ENCODE peak calls at places on chromosomes 7 and 10, in four cellular contexts. I, U, W and V are unnamed samples.

GRCh38 chr10:80664071-80664680 is 126.5 kb downstream of the SH2D4B start:
- DNase-seq in W (no peak), I (peak), U (peak), V (no peak)

GRCh38 chr7:139231513-139232376 is 708 bp downstream of the UBN2 start:
- DNase-seq in U (peak), W (no peak), I (peak), V (no peak)

GRCh38 chr7:141663081-141663510 is 38.9 kb downstream of the DENND11 start:
- DNase-seq in W (no peak), U (no peak), I (no peak), V (no peak)

GRCh38 chr7:15476101-15476918 is 85.5 kb downstream of the AGMO start:
- DNase-seq in U (no peak), W (no peak), I (peak), V (no peak)

GRCh38 chr7:74306737-74307469 is 17.7 kb downstream of the CLIP2 start:
- DNase-seq in W (peak), I (peak), U (no peak), V (peak)

GRCh38 chr7:37081436-37081835 is 357.1 kb upstream of the AOAH start:
- DNase-seq in I (no peak), U (no peak), W (no peak), V (no peak)

GRCh38 chr7:135745702-135746312 is 2.8 kb downstream of the FAM180A start:
- DNase-seq in U (no peak), W (peak), I (peak), V (peak)

GRCh38 chr7:49878627-49879026 is 105.2 kb downstream of the VWC2 start:
- DNase-seq in U (no peak), I (no peak), W (no peak), V (no peak)

GRCh38 chr7:133117432-133117831 is 35.5 kb upstream of the CHCHD3 start:
- DNase-seq in U (no peak), W (no peak), I (no peak), V (no peak)

GRCh38 chr7:76023002-76023401 is 24.8 kb downstream of the STYXL1 start:
- DNase-seq in U (no peak), W (no peak), I (no peak), V (no peak)

GRCh38 chr10:24132741-24133140 is 76.2 kb upstream of the KIAA1217 start:
- DNase-seq in U (no peak), W (no peak), I (peak), V (no peak)

GRCh38 chr10:42790835-42791234 is 8.2 kb downstream of the BMS1 start:
- DNase-seq in I (no peak), U (no peak), W (no peak), V (no peak)

GRCh38 chr7:116511552-116512523 is 12.3 kb downstream of the CAV2 start:
- DNase-seq in I (no peak), W (no peak), U (no peak), V (no peak)

GRCh38 chr7:2540641-2541051 is 14.7 kb downstream of the BRAT1 start:
- DNase-seq in U (peak), W (no peak), I (no peak), V (no peak)

GRCh38 chr10:35216303-35216905 is 89.8 kb downstream of the CREM start:
- DNase-seq in W (no peak), U (peak), I (no peak), V (no peak)

GRCh38 chr7:105838273-105839141 is 37.9 kb downstream of the ATXN7L1 start:
- DNase-seq in U (peak), W (no peak), I (peak), V (no peak)

GRCh38 chr10:97574374-97575100 is 2.0 kb downstream of the ANKRD2 start:
- DNase-seq in U (peak), I (peak), W (no peak), V (peak)

GRCh38 chr10:79405221-79405994 is 40.0 kb downstream of the ZCCHC24 start:
- DNase-seq in U (peak), I (peak), W (no peak), V (no peak)

GRCh38 chr7:133539016-133539415 is 286.1 kb downstream of the EXOC4 start:
- DNase-seq in W (no peak), I (no peak), U (no peak), V (no peak)

GRCh38 chr10:72340911-72341310 is 13.8 kb downstream of the DNAJB12 start:
- DNase-seq in U (peak), W (no peak), I (no peak), V (no peak)

GRCh38 chr7:82810558-82811259 is 352.0 kb downstream of the PCLO start:
- DNase-seq in U (no peak), I (peak), W (peak), V (peak)

GRCh38 chr7:151716339-151716722 is 160.6 kb downstream of the PRKAG2 start:
- DNase-seq in W (no peak), U (peak), I (no peak), V (no peak)

GRCh38 chr10:93073539-93074136 is at the start of gene CYP26A1:
- DNase-seq in W (no peak), I (no peak), U (no peak), V (no peak)

GRCh38 chr10:17144757-17145156 is 15.1 kb upstream of the CUBN start:
- DNase-seq in I (peak), U (no peak), W (no peak), V (no peak)

GRCh38 chr7:150860291-150860977 is 8.1 kb downstream of the AOC1 start:
- DNase-seq in I (no peak), W (no peak), U (no peak), V (no peak)

GRCh38 chr10:287029-287428 is 151.8 kb downstream of the ZMYND11 start:
- DNase-seq in U (no peak), I (peak), W (no peak), V (no peak)

GRCh38 chr10:82378146-82378545 is 503.2 kb downstream of the NRG3 start:
- DNase-seq in I (peak), U (no peak), W (no peak), V (no peak)

GRCh38 chr10:82383350-82383749 is 508.4 kb downstream of the NRG3 start:
- DNase-seq in W (no peak), I (no peak), U (no peak), V (no peak)

GRCh38 chr10:82377608-82378007 is 502.6 kb downstream of the NRG3 start:
- DNase-seq in I (peak), W (no peak), U (no peak), V (no peak)
- TF ChIP-seq CTCF in I (no peak), W (peak), U (peak), V (no peak)

GRCh38 chr7:157873664-157874063 is 536.9 kb downstream of the DNAJB6 start:
- DNase-seq in W (no peak), U (no peak), I (no peak), V (no peak)

GRCh38 chr7:157870644-157871290 is 534.0 kb downstream of the DNAJB6 start:
- DNase-seq in W (no peak), U (no peak), I (no peak), V (no peak)

GRCh38 chr7:157873181-157873580 is 536.4 kb downstream of the DNAJB6 start:
- DNase-seq in I (no peak), U (no peak), W (no peak), V (no peak)

GRCh38 chr7:157871681-157872080 is 534.9 kb downstream of the DNAJB6 start:
- DNase-seq in I (no peak), W (no peak), U (no peak), V (no peak)

DNA sequence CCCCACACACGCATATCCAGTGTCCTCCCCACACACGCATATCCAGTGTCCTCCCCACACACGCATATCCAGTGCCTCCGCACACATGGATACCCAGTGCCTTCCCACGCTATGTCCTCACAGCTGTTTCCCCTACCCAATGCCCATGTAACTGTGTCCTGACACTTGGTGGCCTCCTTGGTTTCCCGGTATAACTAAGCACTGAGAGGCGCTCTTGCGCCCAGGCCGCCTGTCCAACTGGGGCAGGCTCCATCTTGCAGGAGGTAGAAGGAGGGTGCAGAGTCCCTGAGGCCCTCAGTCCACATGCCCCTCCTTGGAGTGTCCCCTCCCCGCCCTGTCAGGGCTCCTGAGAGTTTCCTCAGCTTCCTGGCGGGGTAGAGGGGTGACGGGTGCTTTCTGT is 535.6 kb downstream of the DNAJB6 start:
- DNase-seq in I (no peak), U (no peak), W (no peak), V (no peak)
- H3K4me3 ChIP-seq in I (no peak), U (no peak), W (no peak), V (no peak)

GRCh38 chr7:95440394-95441038 is 5.7 kb upstream of the PON2 start:
- DNase-seq in U (no peak), I (no peak), W (no peak), V (no peak)

GRCh38 chr7:95446618-95447017 is 11.8 kb upstream of the PON2 start:
- DNase-seq in W (no peak), I (no peak), U (no peak), V (no peak)

GRCh38 chr7:95441042-95441823 is 6.4 kb upstream of the PON2 start:
- DNase-seq in W (no peak), U (no peak), I (no peak), V (no peak)

GRCh38 chr7:95444796-95445195 is 10.0 kb upstream of the PON2 start:
- DNase-seq in I (no peak), U (no peak), W (no peak), V (no peak)
- TF ChIP-seq CTCF in I (no peak), U (no peak), W (no peak), V (no peak)

GRCh38 chr7:45027774-45028114 is 27.7 kb downstream of the CCM2 start:
- DNase-seq in U (no peak), W (no peak), I (no peak), V (no peak)
- H3K4me3 ChIP-seq in U (peak), W (no peak), I (no peak), V (no peak)

GRCh38 chr7:815284-816216 is 16.7 kb upstream of the SUN1 start:
- DNase-seq in I (no peak), W (no peak), U (peak), V (no peak)

GRCh38 chr7:816751-817671 is 15.3 kb upstream of the SUN1 start:
- DNase-seq in U (peak), W (no peak), I (no peak), V (no peak)

GRCh38 chr7:816300-816750 is 16.0 kb upstream of the SUN1 start:
- DNase-seq in W (peak), I (peak), U (peak), V (peak)

GRCh38 chr7:820341-820740 is 11.9 kb upstream of the SUN1 start:
- DNase-seq in I (no peak), U (no peak), W (no peak), V (no peak)

GRCh38 chr7:818031-818699 is 14.1 kb upstream of the SUN1 start:
- DNase-seq in U (no peak), I (peak), W (no peak), V (peak)
- TF ChIP-seq CTCF in U (peak), I (peak), W (peak), V (peak)

DNA sequence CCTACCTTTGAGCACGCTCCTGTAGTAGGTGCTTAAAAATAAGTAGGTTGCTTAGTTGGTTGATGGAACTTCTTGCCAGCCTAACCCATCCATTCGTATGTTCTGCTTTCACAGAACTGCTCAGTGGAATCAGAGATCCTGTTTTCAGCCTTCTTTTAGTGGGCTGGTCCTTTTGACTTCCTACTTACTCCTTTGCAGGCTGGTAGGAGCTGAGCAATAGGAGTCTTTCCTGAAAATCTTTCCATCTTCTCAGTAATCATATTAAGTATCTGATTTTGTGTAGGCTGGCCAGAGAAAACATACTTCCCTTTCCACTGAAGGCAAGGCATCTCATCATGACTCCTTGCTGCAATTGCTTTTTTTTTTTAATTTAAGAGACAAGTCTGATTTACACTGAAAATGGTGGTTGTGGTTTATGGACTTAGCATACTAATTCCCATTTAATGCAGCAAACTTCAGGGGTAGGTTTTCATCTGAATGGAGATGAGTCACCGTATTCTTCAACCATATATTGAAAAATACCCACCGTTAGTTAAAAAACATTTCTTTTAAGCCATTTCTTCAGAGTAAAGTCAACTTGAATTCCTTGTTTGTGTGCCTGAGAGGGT is 208.0 kb downstream of the ZNF365 start:
- DNase-seq in W (no peak), I (peak), U (no peak), V (no peak)
- H3K4me3 ChIP-seq in W (no peak), I (no peak), U (no peak), V (no peak)